ENCODE peak calls at places on chromosomes 6 and 20, in five cellular contexts. R is MM.1S; S is activated naive CD8-positive, alpha-beta T cell treated with anti-CD3 and anti-CD28 coated beads, Interleukin-2, amount 50 U/mL, for 24 hours; P is type B pancreatic cell; O is activated CD4-positive, alpha-beta T cell treated with anti-CD3 and anti-CD28 coated beads, Interleukin-2, amount 50 U/mL, for 1 hour. A is an unnamed sample.

GRCh38 chr6:45836984-45837383 is 178.7 kb downstream of the CLIC5 start:
- DNase-seq in S (no peak), O (no peak), P (no peak), R (no peak), A (no peak)

GRCh38 chr6:83151114-83151513 is 42.0 kb downstream of the PGM3 start:
- DNase-seq in O (no peak), S (no peak), R (no peak), P (no peak), A (no peak)

GRCh38 chr6:208379-208778 is 83.9 kb upstream of the DUSP22 start:
- DNase-seq in O (no peak), S (no peak), R (no peak), P (no peak), A (no peak)

GRCh38 chr6:7052441-7052936 is 55.3 kb upstream of the RREB1 start:
- DNase-seq in P (no peak), R (no peak), S (peak), O (peak), A (no peak)

GRCh38 chr6:24126586-24127192 is 674 bp downstream of the NRSN1 start:
- DNase-seq in R (peak), O (peak), P (peak), S (peak), A (no peak)

GRCh38 chr20:63494420-63495166 is 4.3 kb downstream of the EEF1A2 start:
- DNase-seq in P (peak), O (no peak), R (no peak), S (no peak), A (no peak)

GRCh38 chr6:92577077-92577719 is 842.2 kb downstream of the EPHA7 start:
- DNase-seq in O (no peak), S (no peak), R (no peak), P (no peak), A (no peak)

GRCh38 chr6:139336488-139336887 is 38.0 kb downstream of the CITED2 start:
- DNase-seq in S (no peak), R (no peak), P (no peak), O (no peak), A (no peak)

GRCh38 chr6:164861964-164862363 is 447.4 kb downstream of the C6orf118 start:
- DNase-seq in O (no peak), R (no peak), P (no peak), S (no peak), A (no peak)

GRCh38 chr6:164085552-164086325 is 671.2 kb downstream of the QKI start:
- DNase-seq in S (no peak), P (no peak), O (no peak), R (no peak), A (no peak)

GRCh38 chr6:38503940-38504682 is 135.6 kb downstream of the BTBD9 start:
- DNase-seq in S (no peak), R (no peak), O (no peak), P (no peak), A (no peak)

GRCh38 chr6:138509371-138509770 is 10.1 kb upstream of the NHSL1 start:
- DNase-seq in R (peak), S (peak), P (no peak), O (peak), A (peak)

GRCh38 chr6:4210619-4211419 is 75.4 kb upstream of the ECI2 start:
- DNase-seq in P (no peak), R (peak), O (peak), S (peak), A (no peak)

GRCh38 chr20:46973801-46974200 is 79.2 kb downstream of the EYA2 start:
- DNase-seq in O (no peak), R (no peak), S (no peak), P (no peak), A (no peak)

GRCh38 chr6:122007366-122007765 is 392.1 kb upstream of the HSF2 start:
- DNase-seq in O (no peak), S (no peak), R (no peak), P (no peak), A (no peak)

GRCh38 chr6:107537559-107537958 is 47.6 kb downstream of the SOBP start:
- DNase-seq in P (no peak), S (no peak), O (no peak), R (no peak), A (no peak)

GRCh38 chr6:169155481-169155880 is 98.2 kb downstream of the THBS2 start:
- DNase-seq in R (no peak), S (no peak), O (no peak), P (no peak), A (no peak)

GRCh38 chr6:37934276-37934675 is 114.7 kb downstream of the ZFAND3 start:
- DNase-seq in R (no peak), O (no peak), S (no peak), P (no peak), A (no peak)

GRCh38 chr6:101392561-101393230 is 812 bp upstream of the GRIK2 start:
- DNase-seq in P (no peak), R (no peak), O (no peak), S (no peak), A (no peak)

GRCh38 chr6:148890605-148891004 is 143.8 kb downstream of the UST start:
- DNase-seq in P (no peak), R (no peak), S (no peak), O (no peak), A (no peak)

GRCh38 chr6:122476131-122476530 is 4.5 kb upstream of the SERINC1 start:
- DNase-seq in O (no peak), R (peak), P (no peak), S (no peak), A (no peak)

GRCh38 chr20:44817143-44817910 is 7.0 kb upstream of the RIMS4 start:
- DNase-seq in P (no peak), S (no peak), O (no peak), R (no peak), A (no peak)

GRCh38 chr6:42224222-42225042 is 6.8 kb upstream of the MRPS10 start:
- DNase-seq in S (no peak), O (no peak), P (no peak), R (no peak), A (no peak)

GRCh38 chr6:42407379-42407778 is 44.3 kb downstream of the TRERF1 start:
- DNase-seq in O (no peak), P (no peak), S (no peak), R (no peak), A (no peak)

GRCh38 chr6:112665114-112665513 is 318.0 kb downstream of the RFPL4B start:
- DNase-seq in S (no peak), P (no peak), O (no peak), R (no peak), A (no peak)

GRCh38 chr6:134875367-134875766 is 74.5 kb downstream of the ALDH8A1 start:
- DNase-seq in P (no peak), O (no peak), S (no peak), R (no peak), A (no peak)

GRCh38 chr20:39214778-39215177 is 252.6 kb downstream of the DHX35 start:
- DNase-seq in S (no peak), R (no peak), P (no peak), O (no peak), A (no peak)

GRCh38 chr20:36249450-36249849 is 13.2 kb downstream of the AAR2 start:
- DNase-seq in R (no peak), P (no peak), O (no peak), S (no peak), A (no peak)